ENCODE peak calls at places on chromosomes 13 and 19, in five cellular contexts. One of them, this sample, is unnamed.

GRCh38 chr19:34960103-34960805 is 3.8 kb downstream of the ZNF792 start:
- DNase-seq in sigmoid colon: no peak
- DNase-seq in stomach: no peak
- DNase-seq in GM23338: no peak
- DNase-seq in transverse colon: no peak
- DNase-seq in this sample: peak

GRCh38 chr19:51546650-51547396 is 15.4 kb upstream of the SIGLEC6 start:
- DNase-seq in transverse colon: no peak
- DNase-seq in GM23338: no peak
- DNase-seq in stomach: no peak
- DNase-seq in sigmoid colon: no peak
- DNase-seq in this sample: no peak

GRCh38 chr19:18298601-18299000 is 17.2 kb upstream of the JUND start:
- DNase-seq in transverse colon: no peak
- DNase-seq in stomach: no peak
- DNase-seq in GM23338: no peak
- DNase-seq in sigmoid colon: no peak
- DNase-seq in this sample: no peak

GRCh38 chr19:58054792-58055482 is 4.1 kb upstream of the ZNF135 start:
- DNase-seq in stomach: no peak
- DNase-seq in sigmoid colon: no peak
- DNase-seq in GM23338: peak
- DNase-seq in transverse colon: peak
- DNase-seq in this sample: no peak

GRCh38 chr19:51407631-51408131 is 9.8 kb downstream of the SIGLEC10 start:
- DNase-seq in GM23338: peak
- DNase-seq in sigmoid colon: no peak
- DNase-seq in stomach: peak
- DNase-seq in transverse colon: peak
- DNase-seq in this sample: peak

GRCh38 chr13:113646921-113647340 is 11.1 kb downstream of the ATP4B start:
- DNase-seq in GM23338: no peak
- DNase-seq in stomach: peak
- DNase-seq in sigmoid colon: no peak
- DNase-seq in transverse colon: no peak
- DNase-seq in this sample: peak

GRCh38 chr13:39144941-39145533 is 106.8 kb downstream of the NHLRC3 start:
- DNase-seq in sigmoid colon: peak
- DNase-seq in stomach: peak
- DNase-seq in GM23338: peak
- DNase-seq in transverse colon: peak
- DNase-seq in this sample: no peak

GRCh38 chr19:13117772-13118423 is at the start of gene NACC1:
- DNase-seq in sigmoid colon: peak
- DNase-seq in GM23338: peak
- DNase-seq in stomach: peak
- DNase-seq in transverse colon: peak
- DNase-seq in this sample: peak

GRCh38 chr13:75694742-75695141 is 58.6 kb downstream of the LMO7 start:
- DNase-seq in transverse colon: no peak
- DNase-seq in GM23338: no peak
- DNase-seq in stomach: no peak
- DNase-seq in sigmoid colon: no peak
- DNase-seq in this sample: no peak

GRCh38 chr19:55094456-55095259 is 19.0 kb downstream of the EPS8L1 start:
- DNase-seq in sigmoid colon: no peak
- DNase-seq in transverse colon: no peak
- DNase-seq in GM23338: peak
- DNase-seq in stomach: no peak
- DNase-seq in this sample: no peak

GRCh38 chr19:46000497-46001246 is 5.4 kb downstream of the CCDC61 start:
- DNase-seq in stomach: peak
- DNase-seq in GM23338: peak
- DNase-seq in sigmoid colon: no peak
- DNase-seq in transverse colon: peak
- DNase-seq in this sample: peak

GRCh38 chr13:45206340-45206739 is 5.5 kb upstream of the KCTD4 start:
- DNase-seq in sigmoid colon: no peak
- DNase-seq in transverse colon: no peak
- DNase-seq in stomach: no peak
- DNase-seq in GM23338: no peak
- DNase-seq in this sample: no peak

GRCh38 chr13:54787754-54788153 is 1759.1 kb downstream of the OLFM4 start:
- DNase-seq in GM23338: no peak
- DNase-seq in stomach: no peak
- DNase-seq in sigmoid colon: no peak
- DNase-seq in transverse colon: no peak
- DNase-seq in this sample: peak

GRCh38 chr13:75364131-75364713 is 117.7 kb downstream of the TBC1D4 start:
- DNase-seq in GM23338: no peak
- DNase-seq in transverse colon: no peak
- DNase-seq in stomach: no peak
- DNase-seq in sigmoid colon: no peak
- DNase-seq in this sample: no peak

GRCh38 chr13:72652681-72653080 is 74.7 kb downstream of the MZT1 start:
- DNase-seq in GM23338: no peak
- DNase-seq in stomach: no peak
- DNase-seq in sigmoid colon: no peak
- DNase-seq in transverse colon: no peak
- DNase-seq in this sample: no peak

GRCh38 chr13:107441279-107441678 is 774.1 kb downstream of the LIG4 start:
- DNase-seq in stomach: no peak
- DNase-seq in sigmoid colon: no peak
- DNase-seq in GM23338: no peak
- DNase-seq in transverse colon: no peak
- DNase-seq in this sample: no peak

GRCh38 chr13:94330552-94331071 is 148.9 kb downstream of the DCT start:
- DNase-seq in sigmoid colon: no peak
- DNase-seq in stomach: no peak
- DNase-seq in GM23338: no peak
- DNase-seq in transverse colon: no peak
- DNase-seq in this sample: no peak

GRCh38 chr19:23460656-23461055 is 65.4 kb upstream of the ZNF91 start:
- DNase-seq in stomach: no peak
- DNase-seq in sigmoid colon: no peak
- DNase-seq in GM23338: no peak
- DNase-seq in transverse colon: no peak
- DNase-seq in this sample: no peak

GRCh38 chr19:4089400-4089908 is 22.8 kb upstream of the ZBTB7A start:
- DNase-seq in sigmoid colon: no peak
- DNase-seq in GM23338: peak
- DNase-seq in stomach: no peak
- DNase-seq in transverse colon: peak
- DNase-seq in this sample: peak

GRCh38 chr13:26074706-26075105 is 22.9 kb upstream of the SHISA2 start:
- DNase-seq in sigmoid colon: no peak
- DNase-seq in GM23338: no peak
- DNase-seq in stomach: no peak
- DNase-seq in transverse colon: no peak
- DNase-seq in this sample: no peak

GRCh38 chr13:50291611-50292010 is 276.4 kb downstream of the KCNRG start:
- DNase-seq in GM23338: no peak
- DNase-seq in sigmoid colon: no peak
- DNase-seq in stomach: no peak
- DNase-seq in transverse colon: no peak
- DNase-seq in this sample: no peak

GRCh38 chr19:32405431-32406160 is at the start of gene DPY19L3:
- DNase-seq in transverse colon: peak
- DNase-seq in GM23338: peak
- DNase-seq in stomach: peak
- DNase-seq in sigmoid colon: peak
- DNase-seq in this sample: peak

GRCh38 chr13:60356970-60357369 is 40.0 kb upstream of the TDRD3 start:
- DNase-seq in transverse colon: no peak
- DNase-seq in stomach: no peak
- DNase-seq in GM23338: no peak
- DNase-seq in sigmoid colon: no peak
- DNase-seq in this sample: no peak

GRCh38 chr13:36146513-36147276 is 15.5 kb upstream of the DCLK1 start:
- DNase-seq in transverse colon: no peak
- DNase-seq in sigmoid colon: no peak
- DNase-seq in stomach: no peak
- DNase-seq in GM23338: no peak
- DNase-seq in this sample: no peak

GRCh38 chr13:80363890-80364503 is 23.1 kb upstream of the SPRY2 start:
- DNase-seq in stomach: no peak
- DNase-seq in sigmoid colon: no peak
- DNase-seq in GM23338: peak
- DNase-seq in transverse colon: no peak
- DNase-seq in this sample: no peak

GRCh38 chr19:30743702-30744101 is 371.5 kb downstream of the ZNF536 start:
- DNase-seq in sigmoid colon: no peak
- DNase-seq in GM23338: no peak
- DNase-seq in stomach: no peak
- DNase-seq in transverse colon: no peak
- DNase-seq in this sample: no peak

GRCh38 chr19:835201-835810 is 5.5 kb upstream of the PRTN3 start:
- DNase-seq in GM23338: no peak
- DNase-seq in sigmoid colon: no peak
- DNase-seq in transverse colon: no peak
- DNase-seq in stomach: no peak
- DNase-seq in this sample: no peak

GRCh38 chr19:10096615-10096963 is 5.9 kb downstream of the ANGPTL6 start:
- DNase-seq in transverse colon: peak
- DNase-seq in sigmoid colon: no peak
- DNase-seq in stomach: no peak
- DNase-seq in GM23338: no peak
- DNase-seq in this sample: no peak
- TF ChIP-seq POLR2AphosphoS5 in transverse colon: no peak
- TF ChIP-seq POLR2AphosphoS5 in sigmoid colon: no peak
- TF ChIP-seq POLR2AphosphoS5 in stomach: no peak
- TF ChIP-seq POLR2AphosphoS5 in GM23338: no peak
- TF ChIP-seq POLR2AphosphoS5 in this sample: no peak

DNA sequence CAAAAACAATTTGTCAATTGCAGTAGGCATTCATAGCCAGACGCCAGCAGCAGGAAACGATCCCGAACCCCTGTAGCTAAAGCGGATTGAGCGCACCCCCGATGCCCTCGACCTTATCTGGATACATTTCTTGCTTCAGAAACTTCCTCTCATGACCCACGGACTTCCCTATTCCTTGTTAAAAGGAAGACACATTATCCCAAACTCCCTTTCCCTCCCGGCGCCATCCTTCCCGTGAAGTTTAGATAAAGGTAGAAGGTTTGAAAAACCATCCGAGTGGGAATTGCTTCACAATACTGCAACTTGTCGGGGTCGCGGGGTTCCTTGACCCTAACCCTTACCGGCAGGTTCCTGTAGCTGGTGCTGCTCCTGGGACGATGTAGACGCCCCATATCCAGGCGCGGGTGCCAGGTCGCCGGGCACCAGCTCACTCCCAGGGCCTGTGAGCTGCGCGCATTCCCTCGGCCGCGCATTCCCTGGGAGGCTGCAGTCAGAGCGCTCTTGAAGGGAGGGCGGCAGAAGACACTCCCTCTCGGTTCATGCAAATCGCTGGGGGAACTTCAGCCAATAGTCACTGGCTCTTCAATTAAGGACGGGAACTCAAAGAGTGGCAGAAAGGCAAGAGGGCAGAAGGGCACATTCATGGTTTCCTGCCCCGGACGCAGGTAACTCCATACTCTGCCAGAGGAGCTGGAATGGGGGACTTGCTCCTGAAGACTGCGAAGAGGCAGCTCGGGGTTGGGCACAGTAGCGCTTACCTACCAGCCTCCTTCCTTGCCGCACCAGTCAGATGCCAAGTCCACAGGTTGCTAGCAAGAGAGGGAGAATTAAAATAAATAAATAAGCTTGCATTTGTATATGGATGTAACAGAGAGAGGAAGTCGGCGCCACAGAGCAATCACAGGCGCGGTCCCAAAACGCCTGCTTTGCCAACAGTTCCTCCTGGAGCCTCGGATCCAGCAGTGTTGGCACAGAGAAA is 674 bp downstream of the PCDH20 start:
- DNase-seq in stomach: peak
- DNase-seq in GM23338: peak
- DNase-seq in transverse colon: peak
- DNase-seq in sigmoid colon: peak
- DNase-seq in this sample: peak
- H3K27ac ChIP-seq in stomach: peak
- H3K27ac ChIP-seq in GM23338: no peak
- H3K27ac ChIP-seq in transverse colon: peak
- H3K27ac ChIP-seq in sigmoid colon: no peak
- H3K27ac ChIP-seq in this sample: no peak

DNA sequence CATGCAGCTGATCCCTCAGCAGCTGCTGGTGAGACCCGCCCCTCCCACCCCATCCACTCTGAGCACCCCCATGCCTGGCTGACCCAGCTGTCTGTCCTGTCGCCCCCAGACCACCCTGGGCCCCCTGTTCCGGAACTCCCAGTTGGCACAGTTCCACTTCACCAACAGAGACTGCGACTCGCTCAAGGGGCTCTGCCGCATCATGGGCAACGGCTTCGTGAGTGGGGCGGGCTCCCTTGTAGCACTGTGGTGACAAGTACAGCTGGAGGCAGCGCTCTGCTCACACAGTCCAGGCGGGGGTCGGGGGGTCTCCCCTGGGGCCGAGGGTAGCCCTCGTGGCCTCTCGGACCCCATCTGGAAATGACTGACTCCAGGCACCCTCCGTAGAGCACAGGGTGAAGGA is 3.9 kb downstream of the PTOV1 start:
- DNase-seq in transverse colon: no peak
- DNase-seq in GM23338: no peak
- DNase-seq in stomach: no peak
- DNase-seq in sigmoid colon: no peak
- DNase-seq in this sample: no peak
- TF ChIP-seq POLR2AphosphoS5 in transverse colon: no peak
- TF ChIP-seq POLR2AphosphoS5 in GM23338: no peak
- TF ChIP-seq POLR2AphosphoS5 in stomach: no peak
- TF ChIP-seq POLR2AphosphoS5 in sigmoid colon: no peak
- TF ChIP-seq POLR2AphosphoS5 in this sample: no peak

GRCh38 chr13:52924241-52925148 is 76.1 kb upstream of the PCDH8 start:
- DNase-seq in GM23338: no peak
- DNase-seq in transverse colon: no peak
- DNase-seq in stomach: no peak
- DNase-seq in sigmoid colon: no peak
- DNase-seq in this sample: no peak
- H3K27ac ChIP-seq in GM23338: no peak
- H3K27ac ChIP-seq in transverse colon: no peak
- H3K27ac ChIP-seq in stomach: no peak
- H3K27ac ChIP-seq in sigmoid colon: no peak
- H3K27ac ChIP-seq in this sample: no peak

GRCh38 chr19:41327076-41327475 is 17.1 kb downstream of the CCDC97 start:
- DNase-seq in GM23338: no peak
- DNase-seq in stomach: no peak
- DNase-seq in transverse colon: no peak
- DNase-seq in sigmoid colon: no peak
- DNase-seq in this sample: no peak
- TF ChIP-seq POLR2AphosphoS5 in GM23338: no peak
- TF ChIP-seq POLR2AphosphoS5 in stomach: no peak
- TF ChIP-seq POLR2AphosphoS5 in transverse colon: no peak
- TF ChIP-seq POLR2AphosphoS5 in sigmoid colon: no peak
- TF ChIP-seq POLR2AphosphoS5 in this sample: no peak

DNA sequence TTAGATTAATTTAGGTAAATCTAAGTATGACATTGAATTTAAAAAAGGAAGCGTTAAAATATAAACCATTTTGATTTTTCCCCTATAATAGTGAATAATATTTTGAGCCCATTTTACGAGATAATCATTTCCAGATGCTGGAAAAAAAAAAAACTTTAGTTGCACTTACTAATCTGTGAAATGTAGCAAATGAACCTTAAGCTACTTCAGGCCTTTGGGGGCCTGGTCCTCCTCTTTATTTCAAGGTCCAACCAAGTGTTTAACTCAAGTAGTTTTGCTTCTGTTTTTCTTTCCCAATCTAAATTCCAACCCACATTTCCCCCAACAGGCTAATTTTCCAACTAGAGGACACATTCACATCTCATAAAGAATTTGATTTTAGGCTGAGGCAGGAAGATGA is 101.2 kb downstream of the TNFRSF19 start:
- DNase-seq in GM23338: no peak
- DNase-seq in transverse colon: no peak
- DNase-seq in sigmoid colon: no peak
- DNase-seq in stomach: no peak
- DNase-seq in this sample: no peak
- H3K27ac ChIP-seq in GM23338: no peak
- H3K27ac ChIP-seq in transverse colon: no peak
- H3K27ac ChIP-seq in sigmoid colon: no peak
- H3K27ac ChIP-seq in stomach: no peak
- H3K27ac ChIP-seq in this sample: no peak